ENCODE peak calls at places on chromosomes 6 and 20, in seven cellular contexts. One of them, this sample, is unnamed.

GRCh38 chr6:18379376-18380117 is 7.6 kb upstream of the RNF144B start:
- DNase-seq in mucosa of descending colon: no peak
- DNase-seq in tibial artery: no peak
- DNase-seq in choroid plexus epithelial cell: no peak
- DNase-seq in uterus: no peak
- DNase-seq in CD4-positive, CD25-positive, alpha-beta regulatory T cell: no peak
- DNase-seq in neural progenitor cell: no peak
- DNase-seq in this sample: no peak

GRCh38 chr6:169474362-169474761 is 220.7 kb upstream of the THBS2 start:
- DNase-seq in mucosa of descending colon: no peak
- DNase-seq in tibial artery: no peak
- DNase-seq in choroid plexus epithelial cell: no peak
- DNase-seq in uterus: no peak
- DNase-seq in CD4-positive, CD25-positive, alpha-beta regulatory T cell: no peak
- DNase-seq in neural progenitor cell: no peak
- DNase-seq in this sample: no peak

GRCh38 chr20:47682916-47683315 is 102.4 kb downstream of the SULF2 start:
- DNase-seq in mucosa of descending colon: no peak
- DNase-seq in tibial artery: no peak
- DNase-seq in choroid plexus epithelial cell: no peak
- DNase-seq in uterus: no peak
- DNase-seq in CD4-positive, CD25-positive, alpha-beta regulatory T cell: no peak
- DNase-seq in neural progenitor cell: no peak
- DNase-seq in this sample: no peak

GRCh38 chr6:69974193-69974592 is 107.8 kb downstream of the COL19A1 start:
- DNase-seq in mucosa of descending colon: no peak
- DNase-seq in tibial artery: no peak
- DNase-seq in choroid plexus epithelial cell: peak
- DNase-seq in uterus: no peak
- DNase-seq in CD4-positive, CD25-positive, alpha-beta regulatory T cell: no peak
- DNase-seq in neural progenitor cell: no peak
- DNase-seq in this sample: no peak

GRCh38 chr20:17530153-17530552 is 1.0 kb downstream of the BFSP1 start:
- DNase-seq in mucosa of descending colon: no peak
- DNase-seq in tibial artery: no peak
- DNase-seq in choroid plexus epithelial cell: no peak
- DNase-seq in uterus: no peak
- DNase-seq in CD4-positive, CD25-positive, alpha-beta regulatory T cell: no peak
- DNase-seq in neural progenitor cell: no peak
- DNase-seq in this sample: no peak

GRCh38 chr6:155157101-155157500 is 106.7 kb upstream of the CLDN20 start:
- DNase-seq in mucosa of descending colon: no peak
- DNase-seq in tibial artery: no peak
- DNase-seq in choroid plexus epithelial cell: no peak
- DNase-seq in uterus: no peak
- DNase-seq in CD4-positive, CD25-positive, alpha-beta regulatory T cell: no peak
- DNase-seq in neural progenitor cell: no peak
- DNase-seq in this sample: no peak

GRCh38 chr6:68533339-68533795 is 101.7 kb upstream of the ADGRB3 start:
- DNase-seq in mucosa of descending colon: no peak
- DNase-seq in tibial artery: no peak
- DNase-seq in choroid plexus epithelial cell: no peak
- DNase-seq in uterus: no peak
- DNase-seq in CD4-positive, CD25-positive, alpha-beta regulatory T cell: no peak
- DNase-seq in neural progenitor cell: no peak
- DNase-seq in this sample: no peak

GRCh38 chr20:49909499-49910339 is 5.6 kb downstream of the SPATA2 start:
- DNase-seq in mucosa of descending colon: peak
- DNase-seq in tibial artery: no peak
- DNase-seq in choroid plexus epithelial cell: no peak
- DNase-seq in uterus: no peak
- DNase-seq in CD4-positive, CD25-positive, alpha-beta regulatory T cell: no peak
- DNase-seq in neural progenitor cell: peak
- DNase-seq in this sample: peak

GRCh38 chr6:159761135-159761872 is 541 bp upstream of the ACAT2 start:
- DNase-seq in mucosa of descending colon: peak
- DNase-seq in tibial artery: peak
- DNase-seq in choroid plexus epithelial cell: no peak
- DNase-seq in uterus: peak
- DNase-seq in CD4-positive, CD25-positive, alpha-beta regulatory T cell: no peak
- DNase-seq in neural progenitor cell: peak
- DNase-seq in this sample: peak

GRCh38 chr20:41135187-41135887 is 2.0 kb upstream of the PLCG1 start:
- DNase-seq in mucosa of descending colon: peak
- DNase-seq in tibial artery: no peak
- DNase-seq in choroid plexus epithelial cell: peak
- DNase-seq in uterus: no peak
- DNase-seq in CD4-positive, CD25-positive, alpha-beta regulatory T cell: peak
- DNase-seq in neural progenitor cell: peak
- DNase-seq in this sample: no peak

GRCh38 chr6:47447726-47448125 is 29.9 kb upstream of the CD2AP start:
- DNase-seq in mucosa of descending colon: no peak
- DNase-seq in tibial artery: no peak
- DNase-seq in choroid plexus epithelial cell: no peak
- DNase-seq in uterus: no peak
- DNase-seq in CD4-positive, CD25-positive, alpha-beta regulatory T cell: no peak
- DNase-seq in neural progenitor cell: no peak
- DNase-seq in this sample: no peak
- H3K4me3 ChIP-seq in mucosa of descending colon: no peak
- H3K4me3 ChIP-seq in tibial artery: no peak
- H3K4me3 ChIP-seq in choroid plexus epithelial cell: no peak
- H3K4me3 ChIP-seq in uterus: no peak
- H3K4me3 ChIP-seq in CD4-positive, CD25-positive, alpha-beta regulatory T cell: no peak
- H3K4me3 ChIP-seq in neural progenitor cell: no peak
- H3K4me3 ChIP-seq in this sample: no peak

DNA sequence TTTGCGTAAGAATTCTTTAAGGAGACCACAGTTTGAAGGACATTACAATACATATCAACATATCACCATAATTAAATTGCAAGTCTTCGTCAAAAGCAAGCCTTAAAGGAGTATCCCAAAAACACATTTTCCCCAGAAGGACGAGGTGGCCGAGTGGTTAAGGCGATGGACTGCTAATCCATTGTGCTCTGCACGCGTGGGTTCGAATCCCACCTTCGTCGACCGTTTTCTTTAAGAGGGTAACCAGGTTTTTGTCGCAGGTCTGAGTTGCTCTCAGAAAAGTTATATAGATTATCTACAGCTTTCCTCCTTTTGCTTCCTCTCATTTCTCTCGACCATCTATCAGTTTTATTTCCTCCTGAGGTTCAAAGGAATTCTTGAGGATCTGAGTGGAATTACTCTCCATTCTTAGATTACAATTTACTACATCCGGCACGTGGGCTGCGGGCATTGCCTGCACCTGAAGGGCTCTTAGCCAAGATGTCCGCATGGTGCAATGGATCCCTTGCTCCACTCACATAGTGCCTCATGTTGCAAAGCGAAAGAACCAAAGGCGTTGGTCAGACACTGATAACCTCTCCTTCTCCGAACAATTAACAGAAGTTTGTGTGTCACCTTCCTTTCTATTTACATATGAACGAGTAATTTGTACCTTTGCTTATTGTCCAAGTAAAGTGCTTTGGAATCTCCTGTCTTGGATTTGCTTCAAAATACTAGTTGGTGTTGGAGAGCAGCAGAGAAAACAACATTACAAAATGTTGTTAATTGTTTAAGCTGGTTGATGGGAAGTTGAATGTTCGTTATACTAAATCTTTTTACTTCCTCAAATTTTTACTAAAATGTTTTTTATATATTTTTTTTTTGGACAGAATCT is 14.0 kb downstream of the POM121L2 start:
- DNase-seq in mucosa of descending colon: no peak
- DNase-seq in tibial artery: no peak
- DNase-seq in choroid plexus epithelial cell: peak
- DNase-seq in uterus: no peak
- DNase-seq in CD4-positive, CD25-positive, alpha-beta regulatory T cell: no peak
- DNase-seq in neural progenitor cell: peak
- DNase-seq in this sample: no peak
- H3K4me3 ChIP-seq in mucosa of descending colon: no peak
- H3K4me3 ChIP-seq in tibial artery: no peak
- H3K4me3 ChIP-seq in choroid plexus epithelial cell: peak
- H3K4me3 ChIP-seq in uterus: no peak
- H3K4me3 ChIP-seq in CD4-positive, CD25-positive, alpha-beta regulatory T cell: no peak
- H3K4me3 ChIP-seq in neural progenitor cell: peak
- H3K4me3 ChIP-seq in this sample: no peak

GRCh38 chr6:149028767-149029405 is 282.1 kb downstream of the UST start:
- DNase-seq in mucosa of descending colon: no peak
- DNase-seq in tibial artery: peak
- DNase-seq in choroid plexus epithelial cell: peak
- DNase-seq in uterus: peak
- DNase-seq in CD4-positive, CD25-positive, alpha-beta regulatory T cell: peak
- DNase-seq in neural progenitor cell: peak
- DNase-seq in this sample: peak

GRCh38 chr6:149033454-149034241 is 283.9 kb upstream of the TAB2 start:
- DNase-seq in mucosa of descending colon: no peak
- DNase-seq in tibial artery: no peak
- DNase-seq in choroid plexus epithelial cell: no peak
- DNase-seq in uterus: no peak
- DNase-seq in CD4-positive, CD25-positive, alpha-beta regulatory T cell: no peak
- DNase-seq in neural progenitor cell: no peak
- DNase-seq in this sample: no peak

GRCh38 chr6:149032599-149033405 is 284.7 kb upstream of the TAB2 start:
- DNase-seq in mucosa of descending colon: no peak
- DNase-seq in tibial artery: no peak
- DNase-seq in choroid plexus epithelial cell: peak
- DNase-seq in uterus: peak
- DNase-seq in CD4-positive, CD25-positive, alpha-beta regulatory T cell: no peak
- DNase-seq in neural progenitor cell: no peak
- DNase-seq in this sample: no peak

GRCh38 chr6:149032318-149032598 is 285.3 kb upstream of the TAB2 start:
- DNase-seq in mucosa of descending colon: no peak
- DNase-seq in tibial artery: no peak
- DNase-seq in choroid plexus epithelial cell: no peak
- DNase-seq in uterus: no peak
- DNase-seq in CD4-positive, CD25-positive, alpha-beta regulatory T cell: no peak
- DNase-seq in neural progenitor cell: no peak
- DNase-seq in this sample: no peak

GRCh38 chr6:149031545-149032317 is 284.9 kb downstream of the UST start:
- DNase-seq in mucosa of descending colon: no peak
- DNase-seq in tibial artery: no peak
- DNase-seq in choroid plexus epithelial cell: peak
- DNase-seq in uterus: peak
- DNase-seq in CD4-positive, CD25-positive, alpha-beta regulatory T cell: no peak
- DNase-seq in neural progenitor cell: no peak
- DNase-seq in this sample: no peak
- H3K4me3 ChIP-seq in mucosa of descending colon: no peak
- H3K4me3 ChIP-seq in tibial artery: no peak
- H3K4me3 ChIP-seq in choroid plexus epithelial cell: peak
- H3K4me3 ChIP-seq in uterus: no peak
- H3K4me3 ChIP-seq in CD4-positive, CD25-positive, alpha-beta regulatory T cell: peak
- H3K4me3 ChIP-seq in neural progenitor cell: no peak
- H3K4me3 ChIP-seq in this sample: no peak

GRCh38 chr6:156555117-156555516 is 222.1 kb upstream of the ARID1B start:
- DNase-seq in mucosa of descending colon: no peak
- DNase-seq in tibial artery: no peak
- DNase-seq in choroid plexus epithelial cell: no peak
- DNase-seq in uterus: no peak
- DNase-seq in CD4-positive, CD25-positive, alpha-beta regulatory T cell: no peak
- DNase-seq in neural progenitor cell: no peak
- DNase-seq in this sample: no peak

GRCh38 chr6:156559151-156559690 is 218.0 kb upstream of the ARID1B start:
- DNase-seq in mucosa of descending colon: no peak
- DNase-seq in tibial artery: no peak
- DNase-seq in choroid plexus epithelial cell: no peak
- DNase-seq in uterus: no peak
- DNase-seq in CD4-positive, CD25-positive, alpha-beta regulatory T cell: no peak
- DNase-seq in neural progenitor cell: no peak
- DNase-seq in this sample: no peak

GRCh38 chr6:156557269-156557885 is 219.8 kb upstream of the ARID1B start:
- DNase-seq in mucosa of descending colon: no peak
- DNase-seq in tibial artery: peak
- DNase-seq in choroid plexus epithelial cell: peak
- DNase-seq in uterus: no peak
- DNase-seq in CD4-positive, CD25-positive, alpha-beta regulatory T cell: no peak
- DNase-seq in neural progenitor cell: peak
- DNase-seq in this sample: peak

GRCh38 chr6:156560476-156560875 is 216.7 kb upstream of the ARID1B start:
- DNase-seq in mucosa of descending colon: no peak
- DNase-seq in tibial artery: no peak
- DNase-seq in choroid plexus epithelial cell: no peak
- DNase-seq in uterus: no peak
- DNase-seq in CD4-positive, CD25-positive, alpha-beta regulatory T cell: no peak
- DNase-seq in neural progenitor cell: no peak
- DNase-seq in this sample: no peak

DNA sequence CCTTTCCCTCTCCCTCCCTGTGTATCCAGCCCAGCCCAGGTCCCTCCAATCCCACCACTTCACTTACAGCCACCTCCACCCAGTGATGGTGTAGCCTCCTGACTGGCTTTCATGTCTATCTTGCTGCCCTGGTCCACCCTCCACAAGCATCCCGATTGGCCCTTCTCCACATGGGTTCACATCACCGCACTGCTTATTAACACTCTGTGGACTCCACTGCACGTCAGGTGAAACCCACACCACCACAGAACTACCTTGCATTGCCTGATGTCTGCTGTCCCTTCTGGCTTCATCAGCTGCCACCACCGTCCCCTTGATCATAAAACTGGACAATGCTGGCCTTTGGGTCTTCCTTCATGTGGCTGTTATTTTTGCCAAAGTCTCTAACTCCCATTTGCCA is 220.3 kb upstream of the ARID1B start:
- DNase-seq in mucosa of descending colon: no peak
- DNase-seq in tibial artery: no peak
- DNase-seq in choroid plexus epithelial cell: no peak
- DNase-seq in uterus: no peak
- DNase-seq in CD4-positive, CD25-positive, alpha-beta regulatory T cell: no peak
- DNase-seq in neural progenitor cell: no peak
- DNase-seq in this sample: no peak
- H3K4me3 ChIP-seq in mucosa of descending colon: no peak
- H3K4me3 ChIP-seq in tibial artery: no peak
- H3K4me3 ChIP-seq in choroid plexus epithelial cell: no peak
- H3K4me3 ChIP-seq in uterus: no peak
- H3K4me3 ChIP-seq in CD4-positive, CD25-positive, alpha-beta regulatory T cell: no peak
- H3K4me3 ChIP-seq in neural progenitor cell: no peak
- H3K4me3 ChIP-seq in this sample: no peak

This sample was measured in dorsolateral prefrontal cortex.